ENCODE peak calls at places on chromosomes 12 and 14, in four cellular contexts. W is Peyer's patch, U is fibroblast of lung, S is GM12865. K is an unnamed sample.
A peak's percentile ranks its signal among the peaks of the same experiment; 100 is the strongest.

GRCh38 chr12:122422769-122423257 is 344 bp upstream of the CLIP1 start:
- DNase-seq in W (peak; percentile 26), U (peak; percentile 70), S (peak; percentile 34), K (no peak)

GRCh38 chr12:124457287-124458219 is 109.9 kb downstream of the NCOR2 start:
- DNase-seq in U (peak; percentile 19), S (peak; percentile 68), W (peak; percentile 74), K (no peak)

GRCh38 chr12:19191089-19191488 is 61.6 kb downstream of the PLEKHA5 start:
- DNase-seq in W (no peak), S (no peak), U (no peak), K (no peak)

GRCh38 chr12:120167529-120168095 is 26.9 kb downstream of the GCN1 start:
- DNase-seq in S (no peak), W (no peak), U (no peak), K (no peak)

GRCh38 chr14:79568566-79568965 is 642.7 kb downstream of the DIO2 start:
- DNase-seq in U (no peak), W (no peak), S (no peak), K (no peak)

GRCh38 chr12:20486233-20486632 is 117.9 kb downstream of the PDE3A start:
- DNase-seq in W (no peak), S (no peak), U (peak; percentile 49), K (no peak)

GRCh38 chr12:15928345-15928744 is 17.2 kb downstream of the DERA start:
- DNase-seq in U (peak; percentile 71), S (no peak), W (no peak), K (no peak)

GRCh38 chr12:87982208-87982607 is 47.0 kb downstream of the C12orf50 start:
- DNase-seq in S (no peak), U (peak; percentile 50), W (no peak), K (no peak)

GRCh38 chr12:64813733-64814132 is 10.7 kb upstream of the TBC1D30 start:
- DNase-seq in S (no peak), U (no peak), W (no peak), K (no peak)

GRCh38 chr12:119666900-119667576 is 895 bp upstream of the PRKAB1 start:
- DNase-seq in U (no peak), S (peak; percentile 74), W (no peak), K (peak; percentile 43)

GRCh38 chr12:123152823-123153222 is 1.9 kb upstream of the PITPNM2 start:
- DNase-seq in S (no peak), W (no peak), U (no peak), K (no peak)

GRCh38 chr12:124302807-124303578 is 8.1 kb downstream of the RFLNA start:
- DNase-seq in U (no peak), S (no peak), W (no peak), K (no peak)

GRCh38 chr14:67514650-67515385 is 18.3 kb upstream of the PLEKHH1 start:
- DNase-seq in U (peak; percentile 37), S (peak; percentile 41), W (peak; percentile 51), K (no peak)

GRCh38 chr14:71488703-71489141 is 443.5 kb upstream of the RGS6 start:
- DNase-seq in U (peak; percentile 55), S (no peak), W (no peak), K (no peak)

GRCh38 chr14:54787263-54787662 is 115.4 kb downstream of the GCH1 start:
- DNase-seq in W (no peak), S (no peak), U (no peak), K (no peak)

GRCh38 chr12:112112423-112113132 is 4.0 kb upstream of the NAA25 start:
- DNase-seq in S (no peak), W (no peak), U (no peak), K (no peak)

GRCh38 chr14:95462491-95462890 is 54.0 kb downstream of the SYNE3 start:
- DNase-seq in U (no peak), W (no peak), S (no peak), K (no peak)

GRCh38 chr14:100539766-100540140 is 47.5 kb downstream of the BEGAIN start:
- DNase-seq in W (no peak), U (no peak), S (no peak), K (no peak)

GRCh38 chr14:91282954-91283645 is 38.6 kb upstream of the GPR68 start:
- DNase-seq in W (no peak), S (no peak), U (no peak), K (no peak)

GRCh38 chr12:71216725-71217579 is 59.2 kb upstream of the TSPAN8 start:
- DNase-seq in W (no peak), S (peak; percentile 32), U (peak; percentile 26), K (no peak)

GRCh38 chr12:123085730-123086487 is 65.0 kb downstream of the PITPNM2 start:
- DNase-seq in S (no peak), W (no peak), U (no peak), K (no peak)

GRCh38 chr14:89607453-89607852 is 190.4 kb upstream of the FOXN3 start:
- DNase-seq in W (no peak), S (no peak), U (no peak), K (no peak)

GRCh38 chr14:62077676-62078261 is 315.5 kb downstream of the SNAPC1 start:
- DNase-seq in W (peak; percentile 33), U (no peak), S (no peak), K (peak; percentile 77)

GRCh38 chr14:69704319-69704718 is 62.6 kb upstream of the SRSF5 start:
- DNase-seq in S (no peak), U (no peak), W (no peak), K (no peak)

GRCh38 chr14:106841701-106842100 is 1315.3 kb downstream of the TMEM121 start:
- DNase-seq in U (no peak), S (no peak), W (no peak), K (no peak)

GRCh38 chr12:100987552-100988277 is 193.1 kb downstream of the ANO4 start:
- DNase-seq in W (no peak), U (peak; percentile 22), S (peak; percentile 91), K (peak; percentile 91)

GRCh38 chr12:103705927-103706326 is 118.9 kb downstream of the STAB2 start:
- DNase-seq in S (no peak), W (no peak), U (no peak), K (no peak)

GRCh38 chr14:20356422-20356821 is 13.0 kb downstream of the PARP2 start:
- DNase-seq in U (no peak), S (no peak), W (no peak), K (no peak)

GRCh38 chr12:49636979-49637378 is 13.6 kb downstream of the PRPF40B start:
- DNase-seq in S (peak; percentile 78), U (peak; percentile 77), W (peak; percentile 46), K (peak; percentile 31)
- TF ChIP-seq CTCF in S (peak; percentile 78), U (peak; percentile 90), W (peak; percentile 70), K (peak; percentile 76)

GRCh38 chr12:31390991-31391390 is 65.0 kb upstream of the SINHCAF start:
- DNase-seq in W (no peak), S (no peak), U (no peak), K (no peak)

GRCh38 chr12:31388713-31389112 is 62.8 kb upstream of the SINHCAF start:
- DNase-seq in W (no peak), U (no peak), S (no peak), K (no peak)

GRCh38 chr12:31387011-31387410 is 61.1 kb upstream of the SINHCAF start:
- DNase-seq in W (no peak), U (no peak), S (no peak), K (no peak)

GRCh38 chr12:31386364-31386777 is 60.4 kb upstream of the SINHCAF start:
- DNase-seq in S (no peak), W (no peak), U (no peak), K (no peak)

GRCh38 chr12:31387466-31387865 is 61.5 kb upstream of the SINHCAF start:
- DNase-seq in S (no peak), U (no peak), W (no peak), K (no peak)
- H3K4me3 ChIP-seq in S (no peak overlapping the region), U (no peak overlapping the region), W (no peak overlapping the region), K (no peak overlapping the region)

GRCh38 chr12:74415633-74416032 is 122.0 kb upstream of the ATXN7L3B start:
- DNase-seq in W (no peak), U (peak; percentile 36), S (peak; percentile 34), K (no peak)
- TF ChIP-seq CTCF in W (peak; percentile 24), U (peak; percentile 67), S (peak; percentile 39), K (peak; percentile 44)

DNA sequence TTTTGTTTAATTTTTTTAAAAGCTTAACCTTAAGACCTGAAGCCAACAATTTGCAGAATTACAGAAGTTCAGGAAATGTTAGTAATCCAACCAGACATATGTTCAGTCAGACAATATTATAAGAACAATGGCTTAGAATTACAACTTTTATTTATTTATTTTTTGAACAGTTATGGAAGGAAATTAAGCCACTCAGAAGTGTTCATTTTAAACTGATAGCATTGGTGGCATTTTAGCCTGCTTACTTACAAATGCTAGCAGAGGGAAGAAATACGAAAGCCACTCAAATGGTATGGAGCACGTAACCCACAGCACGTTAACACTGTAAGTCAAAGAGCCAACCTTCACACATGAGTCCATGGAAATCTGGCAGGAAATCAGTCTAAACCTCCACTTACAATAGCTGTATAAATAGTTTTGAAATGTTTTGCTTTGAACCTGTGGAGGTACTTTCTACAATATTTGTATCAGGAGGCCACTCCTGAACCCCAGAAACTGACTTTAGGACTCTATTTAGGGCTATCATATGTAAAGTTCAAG is 102.4 kb downstream of the ITPR2 start:
- DNase-seq in U (no peak), S (no peak), W (no peak), K (no peak)
- H3K4me3 ChIP-seq in U (no peak overlapping the region), S (no peak overlapping the region), W (no peak overlapping the region), K (no peak overlapping the region)

DNA sequence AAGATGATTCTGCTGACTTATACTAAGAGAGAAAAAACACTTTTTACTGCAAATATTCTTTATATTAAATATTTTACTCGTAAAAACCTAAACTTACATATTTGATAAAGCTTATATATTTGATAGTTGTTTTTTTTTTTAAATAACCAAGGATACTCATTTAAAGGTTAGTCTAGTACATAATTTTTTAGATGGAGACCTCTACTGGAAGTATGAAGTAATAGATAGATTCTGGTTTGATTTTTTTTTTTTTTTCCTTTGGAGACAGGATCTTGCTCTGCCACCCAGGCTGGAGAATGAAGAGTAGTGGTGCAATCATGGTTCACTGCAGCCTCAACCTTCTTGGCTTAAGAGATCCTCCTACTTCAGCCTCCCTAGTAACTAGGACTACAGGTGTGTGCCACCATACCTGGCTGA is 16.4 kb downstream of the ARID2 start:
- DNase-seq in W (no peak), U (peak; percentile 56), S (no peak), K (no peak)
- TF ChIP-seq CTCF in W (peak; percentile 25), U (no peak), S (no peak), K (no peak)

K was measured in GM12864.